ENCODE peak calls at places on chromosomes 4 and X, in six cellular contexts. V is psoas muscle, J is anterior cingulate cortex, H is left cardiac atrium, P is T-helper 1 cell, G is Peyer's patch. F is an unnamed sample.

GRCh38 chr4:141391293-141391692 is 170.6 kb downstream of the ZNF330 start:
- DNase-seq in V (no peak), J (no peak), H (no peak), P (no peak), G (no peak), F (no peak)

GRCh38 chr4:13970349-13970748 is 342.8 kb upstream of the BOD1L1 start:
- DNase-seq in V (no peak), J (no peak), H (no peak), P (no peak), G (no peak), F (no peak)

GRCh38 chr4:75653845-75654503 is 19.2 kb downstream of the G3BP2 start:
- DNase-seq in V (no peak), J (no peak), H (no peak), P (no peak), G (no peak), F (no peak)

GRCh38 chr4:138686078-138686477 is 329.5 kb upstream of the NOCT start:
- DNase-seq in V (no peak), J (no peak), H (peak), P (no peak), G (no peak), F (no peak)

GRCh38 chr4:81038636-81039350 is 8.3 kb downstream of the BMP3 start:
- DNase-seq in V (no peak), J (no peak), H (no peak), P (no peak), G (no peak), F (no peak)

GRCh38 chr4:53558981-53559620 is 32.2 kb downstream of the LNX1 start:
- DNase-seq in V (no peak), J (no peak), H (no peak), P (no peak), G (no peak), F (no peak)

GRCh38 chrX:19882066-19882775 is 5.2 kb downstream of the SH3KBP1 start:
- DNase-seq in V (no peak), J (no peak), H (no peak), P (no peak), G (no peak), F (no peak)

GRCh38 chr4:118281611-118282442 is 71.0 kb downstream of the PRSS12 start:
- DNase-seq in V (peak), J (no peak), H (peak), P (no peak), G (no peak), F (no peak)

GRCh38 chr4:155376387-155377268 is at the start of gene MAP9:
- DNase-seq in V (peak), J (peak), H (peak), P (peak), G (peak), F (peak)

F was measured in head of caudate nucleus.